ENCODE peak calls at places on chromosomes 4 and X, in four cellular contexts. Y is mesendoderm, U is PC-3, E is lower lobe of right lung. P is an unnamed sample.

GRCh38 chr4:157792716-157793115 is 380.1 kb downstream of the GASK1B start:
- DNase-seq in E (no peak), U (no peak), Y (no peak), P (no peak)

GRCh38 chrX:154734101-154734781 is 16.6 kb downstream of the GAB3 start:
- DNase-seq in U (peak; percentile 43), E (peak; percentile 59), Y (no peak), P (no peak)

GRCh38 chrX:13891367-13892146 is 74.7 kb upstream of the GPM6B start:
- DNase-seq in U (no peak), Y (no peak), E (no peak), P (no peak)

GRCh38 chrX:15564981-15565579 is 35.7 kb downstream of the ACE2 start:
- DNase-seq in U (peak; percentile 87), Y (peak; percentile 68), E (peak; percentile 73), P (peak; percentile 9)

GRCh38 chr4:147340547-147341225 is 140.2 kb upstream of the EDNRA start:
- DNase-seq in U (peak; percentile 7), E (no peak), Y (peak; percentile 7), P (no peak)

GRCh38 chr4:8644966-8645752 is 52.6 kb downstream of the CPZ start:
- DNase-seq in Y (no peak), E (peak; percentile 37), U (no peak), P (peak; percentile 47)

GRCh38 chr4:38523524-38524448 is 140.2 kb upstream of the KLF3 start:
- DNase-seq in U (no peak), E (no peak), Y (no peak), P (no peak)

GRCh38 chr4:100826808-100827548 is 309.2 kb upstream of the EMCN start:
- DNase-seq in Y (no peak), U (no peak), E (no peak), P (no peak)

GRCh38 chrX:154761977-154762528 is 611 bp upstream of the DKC1 start:
- DNase-seq in E (no peak), U (no peak), Y (peak; percentile 22), P (no peak)

GRCh38 chrX:129593137-129593536 is 53.1 kb downstream of the OCRL start:
- DNase-seq in U (peak; percentile 34), Y (peak; percentile 69), E (no peak), P (no peak)

GRCh38 chrX:108270280-108270679 is 167.9 kb downstream of the COL4A6 start:
- DNase-seq in E (no peak), U (no peak), Y (no peak), P (no peak)

GRCh38 chrX:74550295-74550802 is 64.1 kb downstream of the RLIM start:
- DNase-seq in E (peak; percentile 89), U (peak; percentile 79), Y (peak; percentile 75), P (peak; percentile 69)

GRCh38 chr4:153735901-153736461 is 23.8 kb downstream of the RNF175 start:
- DNase-seq in Y (no peak), E (no peak), U (peak; percentile 4), P (no peak)

GRCh38 chr4:169009281-169010124 is 552 bp downstream of the CBR4 start:
- DNase-seq in U (peak; percentile 67), Y (peak; percentile 75), E (peak; percentile 78), P (peak; percentile 36)

GRCh38 chrX:136028383-136028984 is 43.2 kb downstream of the SLC9A6 start:
- DNase-seq in Y (peak; percentile 41), E (no peak), U (peak; percentile 80), P (peak; percentile 25)

GRCh38 chr4:165621983-165622382 is 243.2 kb downstream of the CPE start:
- DNase-seq in E (no peak), U (peak; percentile 71), Y (peak; percentile 60), P (no peak)

GRCh38 chrX:78555401-78555980 is 103.6 kb downstream of the RTL3 start:
- DNase-seq in E (no peak), Y (no peak), U (peak; percentile 44), P (no peak)

GRCh38 chr4:74110670-74111069 is 11.7 kb upstream of the CXCL2 start:
- DNase-seq in U (no peak), E (no peak), Y (no peak), P (no peak)
- H3K4me3 ChIP-seq in U (peak overlapping the region; percentile 44), E (no peak overlapping the region), Y (no peak overlapping the region), P (no peak overlapping the region)

DNA sequence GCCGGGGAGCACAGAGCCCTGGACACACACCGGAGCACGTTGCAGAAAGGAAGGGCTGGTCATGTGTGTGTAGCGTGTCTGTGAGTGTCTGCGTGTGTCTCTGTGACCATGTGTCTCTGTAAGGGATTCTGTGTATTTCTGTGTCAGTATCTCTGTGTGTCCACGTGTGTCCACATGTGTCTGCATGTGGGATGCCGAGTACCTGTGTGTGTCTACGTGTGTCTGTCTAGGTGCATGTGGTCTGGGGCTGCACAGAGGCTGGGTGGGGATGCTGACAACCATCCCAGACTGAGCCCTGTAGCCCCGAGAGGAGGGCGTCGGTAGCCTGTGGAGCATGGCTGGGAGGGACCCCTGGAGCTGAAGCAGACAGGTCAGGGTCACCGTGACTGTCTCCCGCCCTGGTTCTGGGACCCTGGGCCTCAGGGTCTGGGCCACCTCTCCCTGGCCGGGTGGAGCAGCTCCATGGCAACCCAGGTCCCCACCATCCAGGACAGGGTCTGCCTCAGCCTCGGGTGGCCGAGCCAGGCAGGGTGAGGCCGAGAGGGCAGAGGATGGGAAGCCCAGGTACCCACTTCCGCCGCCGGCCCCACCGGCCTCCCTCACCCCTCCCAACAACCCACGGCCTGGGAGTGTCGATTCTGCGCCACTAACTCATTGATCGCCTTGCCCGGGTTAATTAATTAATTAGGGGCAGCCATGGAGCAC is 122.7 kb downstream of the FAM53A start:
- DNase-seq in Y (no peak), E (no peak), U (no peak), P (no peak)
- H3K27me3 ChIP-seq in Y (no peaks in the 10 kb centered on the region), E (peaks cover 75% of the 10 kb centered on the region), U (peaks cover 17% of the 10 kb centered on the region), P (no peaks in the 10 kb centered on the region)

DNA sequence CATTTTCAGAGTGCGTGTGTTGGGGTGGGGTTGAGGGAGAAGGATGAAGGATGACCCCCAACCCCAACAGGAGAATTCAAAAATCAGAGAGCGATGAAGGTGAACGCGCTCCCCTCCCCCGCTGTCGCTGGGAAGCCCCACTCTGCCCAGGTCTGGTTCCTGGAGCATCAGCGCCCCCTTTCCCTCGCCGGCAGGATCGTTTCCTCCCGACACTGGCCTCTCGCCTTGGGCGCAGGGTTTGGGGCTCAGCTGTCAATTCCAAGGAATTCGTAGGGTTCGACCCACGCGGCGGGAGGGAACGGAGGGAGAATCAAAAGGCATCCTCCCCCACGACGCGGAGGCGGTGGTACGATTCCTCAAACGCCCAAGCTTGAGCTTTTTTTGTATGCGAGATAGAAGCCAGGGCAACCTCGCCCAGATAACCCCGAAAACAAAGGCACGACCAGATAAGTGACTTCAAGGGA is 997 bp upstream of the PDGFRA start:
- DNase-seq in Y (peak; percentile 85), U (peak; percentile 83), E (peak; percentile 62), P (peak; percentile 92)
- H3K4me3 ChIP-seq in Y (peak overlapping the region; percentile 41), U (peak overlapping the region; percentile 76), E (peak overlapping the region; percentile 59), P (peak overlapping the region; percentile 45)

GRCh38 chr4:54929459-54929858 is 195.9 kb downstream of the KDR start:
- DNase-seq in E (no peak), Y (no peak), U (no peak), P (no peak)
- H3K27me3 ChIP-seq in E (no peaks in the 10 kb centered on the region), Y (no peaks in the 10 kb centered on the region), U (no peaks in the 10 kb centered on the region), P (no peaks in the 10 kb centered on the region)

DNA sequence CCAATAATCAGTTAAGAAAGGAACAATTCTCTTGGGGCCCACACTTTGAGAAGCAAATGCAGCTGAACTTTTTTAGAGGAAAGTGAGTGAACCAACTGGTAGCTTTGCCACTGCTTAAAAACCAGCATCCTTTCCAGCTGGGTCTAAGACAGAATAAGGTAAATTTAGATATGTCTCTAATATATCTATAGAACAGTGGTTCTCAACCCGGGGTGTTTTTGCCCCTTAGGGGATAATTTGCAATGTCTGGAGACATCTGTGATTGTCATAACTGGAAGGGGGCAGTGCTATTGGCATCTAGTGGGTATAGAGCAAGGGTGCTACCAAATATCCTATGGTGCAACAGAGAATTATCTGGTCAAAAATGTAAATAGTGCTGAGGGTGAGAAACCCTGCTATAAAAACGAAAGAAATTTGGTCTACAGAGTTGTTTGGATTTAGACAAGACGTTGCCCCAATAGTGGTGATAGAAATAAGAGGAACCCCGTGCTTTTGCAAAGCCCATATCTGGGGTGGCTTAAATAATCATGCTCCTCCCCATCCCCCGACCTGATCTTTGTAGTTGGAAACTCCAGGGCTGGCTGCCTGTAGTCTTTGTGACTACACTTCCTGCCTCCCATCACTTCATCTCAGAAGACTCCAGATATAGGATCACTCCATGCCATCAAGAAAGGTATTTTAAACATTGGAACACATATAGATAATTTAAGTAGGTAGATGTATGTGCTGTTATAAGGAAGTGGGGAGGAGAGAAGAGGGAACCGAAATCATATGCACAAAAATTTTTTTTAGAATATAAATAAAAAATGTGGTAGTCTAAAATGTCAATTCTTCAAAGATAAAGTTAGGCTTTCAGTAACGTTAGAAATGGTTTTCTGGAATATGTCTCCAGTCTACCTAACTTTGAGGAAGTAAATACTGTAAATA is at the start of gene TLR7:
- DNase-seq in U (no peak), E (no peak), Y (no peak), P (no peak)
- H3K4me3 ChIP-seq in U (no peak within 1 kb of the TSS), E (no peak within 1 kb of the TSS), Y (no peak within 1 kb of the TSS), P (no peak within 1 kb of the TSS)

DNA sequence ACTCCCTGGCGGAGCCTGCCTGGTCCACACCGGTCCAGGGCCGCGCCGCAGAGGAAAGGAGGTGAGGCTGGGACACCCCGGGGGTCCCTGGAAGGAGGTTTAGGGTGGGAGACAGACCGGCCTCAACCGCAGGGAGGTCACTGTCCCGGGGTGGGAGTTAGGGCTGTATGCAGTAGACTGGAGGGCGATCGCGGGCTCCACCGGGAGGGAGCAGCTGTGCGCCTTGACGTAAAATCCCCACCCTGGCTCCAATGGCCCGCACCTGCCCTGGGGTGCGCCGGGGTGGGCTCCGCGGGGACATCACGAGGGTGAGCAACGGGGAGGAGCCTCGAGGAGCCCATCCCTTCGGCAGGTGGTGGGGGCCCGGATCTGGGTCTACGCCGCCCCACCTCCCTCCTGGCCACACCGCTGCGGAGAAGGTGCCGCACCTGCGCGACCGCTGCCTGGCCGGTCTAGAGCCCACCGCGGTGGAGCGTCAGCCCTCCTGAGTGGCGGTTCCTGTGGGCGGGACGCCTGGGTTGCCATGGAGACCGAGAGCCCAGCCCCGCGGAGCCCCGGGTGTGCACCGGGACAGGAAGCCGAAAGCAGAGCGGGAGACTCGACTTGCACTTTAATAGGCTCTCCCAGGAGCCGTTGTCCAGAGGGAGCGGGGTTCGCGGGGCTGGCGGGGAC is 105.1 kb downstream of the ADRA2C start:
- DNase-seq in E (peak; percentile 31), Y (peak; percentile 87), U (no peak), P (peak; percentile 97)
- H3K27me3 ChIP-seq in E (peaks cover 70% of the 10 kb centered on the region), Y (no peaks in the 10 kb centered on the region), U (peaks cover 32% of the 10 kb centered on the region), P (peaks cover 30% of the 10 kb centered on the region)